ENCODE peak calls at places on chromosomes 11 and 22, in six cellular contexts. E is CD4-positive, alpha-beta memory T cell; G is psoas muscle; Y is effector memory CD4-positive, alpha-beta T cell; J is adipocyte; P is transverse colon. X is an unnamed sample. For H3K36me3, the result is how much of the 10 kb centered on the place peaks cover.

GRCh38 chr11:88338223-88338661 is 706 bp upstream of the CTSC start:
- DNase-seq in E (peak), G (peak), Y (peak), J (peak), P (peak), X (peak)

GRCh38 chr11:57804466-57804865 is 42.9 kb downstream of the CTNND1 start:
- DNase-seq in E (no peak), G (no peak), Y (no peak), J (no peak), P (no peak), X (no peak)

GRCh38 chr11:122157540-122158173 is 41.6 kb upstream of the BLID start:
- DNase-seq in E (no peak), G (no peak), Y (no peak), J (no peak), P (no peak), X (no peak)

GRCh38 chr11:111538407-111539114 is 2.0 kb upstream of the LAYN start:
- DNase-seq in E (no peak), G (no peak), Y (no peak), J (no peak), P (no peak), X (no peak)

GRCh38 chr11:94770563-94771120 is 2.5 kb downstream of the AMOTL1 start:
- DNase-seq in E (no peak), G (no peak), Y (no peak), J (no peak), P (no peak), X (no peak)

GRCh38 chr11:37858398-37858797 is 1260.4 kb upstream of the RAG2 start:
- DNase-seq in E (no peak), G (no peak), Y (no peak), J (no peak), P (no peak), X (no peak)

GRCh38 chr22:46150615-46151423 is 493 bp downstream of the PPARA start:
- DNase-seq in E (peak), G (peak), Y (peak), J (peak), P (peak), X (peak)

GRCh38 chr22:44129614-44129976 is 51.1 kb upstream of the PARVG start:
- DNase-seq in E (no peak), G (no peak), Y (no peak), J (no peak), P (no peak), X (no peak)

GRCh38 chr11:34866375-34866774 is 49.8 kb downstream of the APIP start:
- DNase-seq in E (no peak), G (no peak), Y (no peak), J (peak), P (no peak), X (no peak)

GRCh38 chr11:73072935-73073481 is 69.1 kb downstream of the FCHSD2 start:
- DNase-seq in E (no peak), G (no peak), Y (no peak), J (peak), P (no peak), X (peak)

GRCh38 chr11:35267504-35267903 is 128.5 kb downstream of the CD44 start:
- DNase-seq in E (no peak), G (no peak), Y (no peak), J (peak), P (no peak), X (no peak)

GRCh38 chr11:94151311-94151710 is 22.7 kb downstream of the PANX1 start:
- DNase-seq in E (no peak), G (no peak), Y (no peak), J (peak), P (no peak), X (no peak)

GRCh38 chr11:123145220-123145619 is 49.8 kb downstream of the CLMP start:
- DNase-seq in E (no peak), G (peak), Y (no peak), J (peak), P (no peak), X (no peak)

GRCh38 chr11:32852142-32852541 is 22.4 kb downstream of the PRRG4 start:
- DNase-seq in E (no peak), G (no peak), Y (no peak), J (peak), P (peak), X (no peak)

GRCh38 chr11:2209900-2210321 is 38.3 kb upstream of the TH start:
- DNase-seq in E (peak), G (peak), Y (no peak), J (no peak), P (no peak), X (no peak)

GRCh38 chr22:17707526-17707925 is 66.7 kb downstream of the BID start:
- DNase-seq in E (no peak), G (no peak), Y (no peak), J (peak), P (no peak), X (no peak)

GRCh38 chr11:64132982-64133705 is 32.8 kb downstream of the MACROD1 start:
- DNase-seq in E (no peak), G (no peak), Y (no peak), J (no peak), P (no peak), X (no peak)

GRCh38 chr11:123509737-123510578 is 79.9 kb downstream of the GRAMD1B start:
- DNase-seq in E (no peak), G (no peak), Y (no peak), J (peak), P (no peak), X (no peak)

GRCh38 chr11:28086569-28086968 is 21.4 kb downstream of the KIF18A start:
- DNase-seq in E (no peak), G (no peak), Y (no peak), J (peak), P (no peak), X (no peak)

GRCh38 chr22:33325232-33326004 is 267.2 kb upstream of the SYN3 start:
- DNase-seq in E (no peak), G (no peak), Y (no peak), J (no peak), P (no peak), X (peak)

GRCh38 chr11:104665631-104666030 is 232.6 kb downstream of the CASP12 start:
- DNase-seq in E (no peak), G (no peak), Y (no peak), J (peak), P (no peak), X (no peak)

GRCh38 chr11:122394326-122394725 is 261.2 kb upstream of the UBASH3B start:
- DNase-seq in E (no peak), G (no peak), Y (no peak), J (no peak), P (no peak), X (no peak)

GRCh38 chr11:57314221-57314973 is 10.4 kb downstream of the TNKS1BP1 start:
- DNase-seq in E (no peak), G (no peak), Y (no peak), J (no peak), P (no peak), X (no peak)

GRCh38 chr22:29031236-29031982 is 30.2 kb downstream of the C22orf31 start:
- DNase-seq in E (no peak), G (peak), Y (no peak), J (peak), P (peak), X (no peak)
- H3K4me3 ChIP-seq in E (no peak), G (peak), Y (no peak), J (peak), P (peak), X (no peak)

GRCh38 chr11:85634747-85635146 is 6.4 kb downstream of the TMEM126B start:
- DNase-seq in E (no peak), G (no peak), Y (no peak), J (no peak), P (no peak), X (no peak)
- H3K36me3 ChIP-seq in E (under half), G (half or more), Y (under half), J (under half), P (under half), X (under half)

DNA sequence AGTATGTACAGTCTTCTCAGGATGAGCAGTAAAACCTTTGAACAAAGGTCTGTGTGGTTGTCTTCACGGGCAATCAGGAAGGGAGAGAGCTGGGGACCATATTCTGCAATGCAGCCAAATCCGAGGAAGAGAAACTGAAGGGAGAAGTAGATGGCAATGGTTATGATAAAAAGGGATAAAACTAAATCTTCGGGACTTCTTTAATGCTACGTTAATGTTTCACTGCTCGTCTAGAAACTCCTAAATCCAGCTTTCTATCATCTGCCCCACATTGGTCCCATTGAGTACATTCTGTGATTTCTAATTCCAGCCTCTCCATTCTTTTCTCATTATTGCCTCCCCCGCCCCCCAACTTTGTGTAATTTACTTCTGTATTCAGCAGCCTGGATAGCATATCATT is 1.7 kb downstream of the TIMM10B start:
- DNase-seq in E (no peak), G (no peak), Y (no peak), J (no peak), P (no peak), X (no peak)
- H3K4me3 ChIP-seq in E (no peak), G (peak), Y (no peak), J (peak), P (no peak), X (no peak)

GRCh38 chr22:20099099-20099711 is 16.7 kb upstream of the RANBP1 start:
- DNase-seq in E (no peak), G (no peak), Y (no peak), J (no peak), P (no peak), X (no peak)
- H3K36me3 ChIP-seq in E (half or more), G (half or more), Y (under half), J (half or more), P (half or more), X (under half)

GRCh38 chr11:8917157-8917820 is 6.3 kb downstream of the AKIP1 start:
- DNase-seq in E (no peak), G (peak), Y (no peak), J (peak), P (no peak), X (no peak)

GRCh38 chr11:8914661-8915018 is 3.7 kb downstream of the AKIP1 start:
- DNase-seq in E (no peak), G (no peak), Y (no peak), J (no peak), P (no peak), X (no peak)

GRCh38 chr11:8911040-8911823 is at the start of gene AKIP1:
- DNase-seq in E (peak), G (peak), Y (peak), J (peak), P (peak), X (peak)

GRCh38 chr11:8910662-8911039 is 338 bp upstream of the AKIP1 start:
- DNase-seq in E (no peak), G (no peak), Y (no peak), J (no peak), P (no peak), X (no peak)

GRCh38 chr11:8913961-8914660 is 3.1 kb downstream of the AKIP1 start:
- DNase-seq in E (peak), G (no peak), Y (no peak), J (peak), P (peak), X (no peak)
- H3K4me3 ChIP-seq in E (no peak), G (no peak), Y (peak), J (peak), P (no peak), X (no peak)

DNA sequence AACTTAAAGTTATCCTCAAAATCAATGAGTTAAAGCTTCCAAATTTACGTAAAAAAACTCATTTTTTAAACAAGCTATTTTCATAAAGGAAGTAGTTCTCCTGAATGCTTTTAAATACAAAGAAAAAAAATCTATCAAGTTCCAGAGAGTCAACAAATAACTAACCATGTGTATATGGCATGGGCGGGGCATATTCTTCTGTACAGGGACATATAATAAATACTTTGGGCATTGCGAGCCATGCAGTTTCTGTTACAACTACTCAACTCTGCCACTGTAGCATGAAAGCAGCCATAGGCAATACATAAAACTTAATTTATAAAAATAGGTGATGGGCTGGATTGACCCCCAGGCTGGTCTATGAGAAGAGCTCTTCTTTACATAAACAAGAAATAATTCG is 57.8 kb downstream of the BTBD10 start:
- DNase-seq in E (no peak), G (no peak), Y (no peak), J (no peak), P (peak), X (no peak)
- H3K36me3 ChIP-seq in E (under half), G (half or more), Y (under half), J (half or more), P (under half), X (under half)

GRCh38 chr11:59185412-59185811 is 13.5 kb downstream of the DTX4 start:
- DNase-seq in E (no peak), G (no peak), Y (no peak), J (peak), P (peak), X (no peak)
- H3K4me3 ChIP-seq in E (no peak), G (no peak), Y (no peak), J (peak), P (no peak), X (no peak)

DNA sequence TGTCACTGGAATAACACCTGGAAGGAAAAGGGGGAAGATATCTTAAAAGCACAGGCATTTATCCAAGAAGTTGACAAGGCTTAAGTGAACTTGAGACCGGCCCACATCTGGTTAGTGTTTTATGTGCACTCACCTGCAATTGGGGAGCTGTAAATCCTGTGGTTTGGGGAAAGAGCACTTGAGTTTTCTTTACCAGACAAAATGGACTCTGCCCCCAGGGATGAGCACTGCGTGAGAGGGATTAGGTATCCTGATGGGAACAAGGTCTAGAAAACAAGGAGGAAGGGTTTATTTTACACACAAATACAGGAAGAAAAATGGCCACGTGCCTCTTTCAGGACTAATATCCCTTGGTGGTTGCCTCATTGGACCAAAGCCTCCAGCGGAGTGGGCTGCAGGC is 15.1 kb downstream of the E2F8 start:
- DNase-seq in E (no peak), G (no peak), Y (no peak), J (no peak), P (peak), X (no peak)
- H3K36me3 ChIP-seq in E (under half), G (under half), Y (under half), J (under half), P (under half), X (under half)

DNA sequence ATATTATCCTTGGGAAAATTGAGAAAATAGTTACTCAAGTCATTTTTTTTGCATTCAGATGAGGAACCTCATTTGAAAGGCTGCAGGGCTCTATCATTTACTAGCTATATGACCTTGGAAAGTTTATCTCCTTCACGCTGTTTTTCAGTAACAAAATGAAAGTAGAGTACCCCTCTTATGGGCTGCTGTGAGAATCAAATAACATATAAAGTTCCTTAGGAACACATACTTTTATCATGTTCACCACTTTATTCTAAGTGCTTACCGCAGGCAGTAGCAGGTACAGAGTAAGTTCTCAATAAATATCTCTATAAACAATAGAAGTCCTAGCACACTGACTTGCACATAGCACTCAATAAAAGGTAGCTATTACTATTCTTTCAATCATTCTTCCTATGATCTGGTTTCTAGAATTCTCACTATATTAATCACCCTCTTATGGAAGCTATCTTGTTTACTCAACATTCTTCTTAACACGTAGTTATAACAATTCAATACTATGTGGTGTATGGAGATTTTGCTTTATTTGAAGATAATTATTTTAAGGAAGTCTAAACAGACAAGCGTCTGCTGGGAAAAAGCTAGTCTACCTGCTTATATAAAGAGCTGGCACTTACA is 1.9 kb downstream of the C11orf71 start:
- DNase-seq in E (no peak), G (no peak), Y (no peak), J (no peak), P (no peak), X (no peak)
- H3K4me3 ChIP-seq in E (no peak), G (peak), Y (no peak), J (no peak), P (no peak), X (no peak)

X was measured in GM06990.